ENCODE peak calls at places on chromosomes 5 and 9, in six cellular contexts. P is H9, B is mesendoderm, D is IMR-90, C is neuronal stem cell, J is mesenchymal stem cell. L is an unnamed sample.

GRCh38 chr9:124251605-124252366 is 6.0 kb upstream of the NEK6 start:
- DNase-seq in P (no peak), B (peak; percentile 83), D (peak; percentile 78), C (no peak), J (peak; percentile 90), L (no peak)

GRCh38 chr5:168943999-168944398 is 356.9 kb downstream of the SLIT3 start:
- DNase-seq in P (no peak), B (peak; percentile 92), D (no peak), C (peak; percentile 48), J (no peak), L (no peak)

GRCh38 chr5:15885156-15885555 is 294.4 kb downstream of the MARCHF11 start:
- DNase-seq in P (no peak), B (no peak), D (peak; percentile 35), C (no peak), J (no peak), L (no peak)

GRCh38 chr5:51345106-51345505 is 38.1 kb upstream of the ISL1 start:
- DNase-seq in P (no peak), B (peak; percentile 10), D (no peak), C (no peak), J (peak; percentile 18), L (no peak)

GRCh38 chr5:114435220-114435481 is 73.3 kb downstream of the KCNN2 start:
- DNase-seq in P (no peak), B (no peak), D (no peak), C (no peak), J (no peak), L (no peak)

GRCh38 chr9:84846501-84847323 is 177.2 kb downstream of the NTRK2 start:
- DNase-seq in P (no peak), B (no peak), D (no peak), C (no peak), J (no peak), L (no peak)

GRCh38 chr5:34053571-34054271 is 10.7 kb upstream of the C1QTNF3 start:
- DNase-seq in P (no peak), B (no peak), D (no peak), C (no peak), J (no peak), L (no peak)

GRCh38 chr9:31519826-31520225 is 864.6 kb upstream of the ACO1 start:
- DNase-seq in P (no peak), B (no peak), D (no peak), C (no peak), J (no peak), L (no peak)

GRCh38 chr5:109478830-109479229 is 69.1 kb upstream of the PJA2 start:
- DNase-seq in P (no peak), B (no peak), D (no peak), C (no peak), J (no peak), L (no peak)

GRCh38 chr5:5575461-5575860 is 153.0 kb downstream of the ICE1 start:
- DNase-seq in P (no peak), B (no peak), D (no peak), C (no peak), J (no peak), L (no peak)

GRCh38 chr5:5572983-5573797 is 150.7 kb downstream of the ICE1 start:
- DNase-seq in P (no peak), B (no peak), D (no peak), C (no peak), J (no peak), L (no peak)

GRCh38 chr5:5573798-5574380 is 151.4 kb downstream of the ICE1 start:
- DNase-seq in P (no peak), B (no peak), D (no peak), C (no peak), J (no peak), L (no peak)

GRCh38 chr5:5572010-5572982 is 149.8 kb downstream of the ICE1 start:
- DNase-seq in P (peak; percentile 42), B (no peak), D (no peak), C (no peak), J (no peak), L (no peak)

DNA sequence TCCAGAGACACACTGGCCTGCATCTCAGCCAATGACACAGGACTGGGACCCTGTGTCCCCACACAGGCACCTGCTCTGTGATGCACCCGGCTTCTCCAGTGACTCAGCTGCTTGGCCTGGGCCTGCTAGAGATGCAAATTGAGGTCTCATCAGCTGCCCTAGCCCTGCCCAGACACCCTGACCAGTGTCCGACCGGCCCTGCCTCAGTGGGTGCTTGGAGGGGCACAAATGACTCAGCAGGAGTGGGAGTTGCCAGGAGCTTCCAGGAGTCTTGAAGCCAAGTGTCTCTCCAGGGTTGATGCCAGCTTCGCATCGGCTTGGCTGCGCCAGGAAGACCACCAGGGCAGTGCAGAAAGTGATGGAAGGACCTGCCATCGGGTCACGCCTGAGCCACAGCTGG is 148.2 kb downstream of the ICE1 start:
- DNase-seq in P (no peak), B (no peak), D (no peak), C (no peak), J (no peak), L (no peak)
- H2BK15ac ChIP-seq in P (no peak overlapping the region), B (no peak overlapping the region), D (no peak overlapping the region), C (peak overlapping the region; percentile 6), J (no peak overlapping the region), L (no peak overlapping the region)

GRCh38 chr5:132680780-132681475 is 7.1 kb downstream of the IL4 start:
- DNase-seq in P (peak; percentile 17), B (no peak), D (no peak), C (no peak), J (no peak), L (no peak)
- H2BK15ac ChIP-seq in P (no peak overlapping the region), B (no peak overlapping the region), D (no peak overlapping the region), C (no peak overlapping the region), J (no peak overlapping the region), L (no peak overlapping the region)

DNA sequence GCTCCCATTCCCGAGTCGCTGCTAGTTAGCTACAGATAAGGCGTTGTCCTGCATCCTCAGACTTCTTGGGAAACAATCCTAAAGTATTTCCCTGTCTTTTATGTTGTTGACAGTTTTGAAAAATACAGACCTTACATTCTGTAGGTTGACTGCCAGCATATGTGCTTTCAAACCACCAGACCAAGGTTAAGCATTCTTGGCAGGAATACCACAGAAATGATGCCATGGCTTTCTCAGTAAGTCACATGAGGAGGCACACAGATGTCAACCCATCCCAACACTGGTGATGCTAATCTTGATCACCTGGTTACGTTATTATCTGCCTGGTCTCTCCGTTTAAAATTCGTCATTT is 871 bp downstream of the GLE1 start:
- DNase-seq in P (no peak), B (peak; percentile 69), D (peak; percentile 40), C (no peak), J (no peak), L (no peak)
- H2BK15ac ChIP-seq in P (no peak overlapping the region), B (no peak overlapping the region), D (no peak overlapping the region), C (no peak overlapping the region), J (no peak overlapping the region), L (no peak overlapping the region)

DNA sequence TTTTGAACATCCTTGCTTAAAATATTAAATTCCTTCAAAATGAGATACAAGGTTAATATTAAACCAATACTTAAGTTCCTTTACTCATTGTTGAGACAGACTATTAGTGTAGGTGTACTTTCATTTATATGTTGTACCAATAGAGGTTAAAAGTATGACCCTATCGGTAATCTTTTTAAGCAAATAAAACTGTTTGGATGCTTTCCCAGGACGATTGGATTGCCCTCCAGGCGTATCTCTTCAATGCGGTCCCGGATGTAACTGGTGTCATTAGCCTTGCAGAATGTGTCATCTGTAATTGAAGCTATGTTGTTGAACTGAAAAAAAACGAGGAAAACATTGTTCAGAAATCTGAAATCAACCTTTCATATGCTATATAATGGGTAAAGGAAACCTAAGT is 18.9 kb downstream of the OGN start:
- DNase-seq in P (no peak), B (no peak), D (no peak), C (no peak), J (no peak), L (no peak)
- H2BK15ac ChIP-seq in P (no peak overlapping the region), B (no peak overlapping the region), D (no peak overlapping the region), C (no peak overlapping the region), J (no peak overlapping the region), L (no peak overlapping the region)

DNA sequence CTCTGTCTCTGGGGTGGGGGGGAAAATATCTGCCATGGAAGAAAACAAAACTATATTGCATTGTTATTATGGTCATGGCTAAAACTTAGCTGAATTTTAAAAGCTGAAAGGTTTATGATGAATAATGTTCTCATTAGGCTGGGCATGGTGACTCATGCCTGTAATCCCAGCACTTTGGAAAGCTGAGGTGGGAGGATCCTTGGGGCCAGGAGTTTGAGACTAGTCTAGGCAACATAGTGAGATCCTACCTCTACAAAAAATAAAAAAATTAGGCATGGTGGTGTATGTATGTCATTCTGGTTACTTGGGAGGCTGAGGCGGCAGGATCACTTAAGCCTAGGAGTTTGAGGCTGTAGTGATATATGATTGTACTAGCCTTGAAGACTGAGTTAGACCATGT is 44.5 kb downstream of the IPO11 start:
- DNase-seq in P (no peak), B (no peak), D (peak; percentile 29), C (no peak), J (peak; percentile 24), L (no peak)
- H2BK15ac ChIP-seq in P (no peak overlapping the region), B (no peak overlapping the region), D (no peak overlapping the region), C (no peak overlapping the region), J (no peak overlapping the region), L (no peak overlapping the region)

DNA sequence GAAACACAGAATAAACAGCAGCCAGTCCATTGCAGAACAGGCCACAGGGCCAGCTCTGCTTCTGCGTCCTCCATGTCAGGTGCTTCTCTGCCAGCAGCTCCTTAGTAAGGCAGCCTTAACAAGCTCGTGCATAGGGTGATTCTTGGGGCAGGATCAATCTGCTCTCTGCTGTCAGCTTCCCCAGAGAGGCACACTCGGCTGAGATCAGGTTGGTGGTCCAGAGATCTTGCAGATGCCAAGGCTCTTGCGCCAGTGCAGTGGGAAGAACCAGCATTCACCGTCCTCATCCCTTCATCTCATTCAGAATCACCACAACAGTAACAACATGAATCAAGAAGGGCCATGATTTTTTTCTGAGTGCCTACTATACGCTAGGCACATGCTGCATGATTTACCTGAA is 49.0 kb upstream of the ALDH1B1 start:
- DNase-seq in P (no peak), B (no peak), D (no peak), C (no peak), J (no peak), L (no peak)
- H2BK15ac ChIP-seq in P (no peak overlapping the region), B (no peak overlapping the region), D (no peak overlapping the region), C (peak overlapping the region; percentile 24), J (no peak overlapping the region), L (no peak overlapping the region)

GRCh38 chr9:117387422-117387821 is 27.4 kb downstream of the ASTN2 start:
- DNase-seq in P (no peak), B (no peak), D (no peak), C (no peak), J (no peak), L (no peak)
- H2BK15ac ChIP-seq in P (no peak overlapping the region), B (no peak overlapping the region), D (no peak overlapping the region), C (no peak overlapping the region), J (no peak overlapping the region), L (no peak overlapping the region)

DNA sequence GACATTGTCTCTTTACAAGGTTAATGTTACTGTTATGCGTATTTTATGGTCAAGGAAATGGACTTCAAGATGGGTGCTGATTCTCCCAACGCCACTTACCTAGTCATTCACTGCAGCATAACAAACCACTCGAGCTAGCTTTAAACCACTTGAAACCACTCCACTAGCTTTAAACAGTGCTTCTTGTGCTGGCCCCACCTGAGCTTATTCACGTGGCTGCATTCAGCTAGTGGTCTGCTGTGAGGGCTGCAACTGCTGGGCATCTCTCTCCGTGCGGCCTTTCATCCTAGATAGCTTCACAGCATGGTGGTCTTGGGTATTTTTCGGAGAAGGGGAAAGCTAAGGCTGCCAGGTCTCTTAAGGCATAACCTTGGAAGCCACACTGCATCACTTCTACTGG is 3.5 kb upstream of the HRH2 start:
- DNase-seq in P (no peak), B (no peak), D (no peak), C (no peak), J (no peak), L (no peak)
- H2BK15ac ChIP-seq in P (no peak overlapping the region), B (no peak overlapping the region), D (no peak overlapping the region), C (no peak overlapping the region), J (no peak overlapping the region), L (no peak overlapping the region)

GRCh38 chr5:76074487-76074886 is 8.7 kb upstream of the SV2C start:
- DNase-seq in P (peak; percentile 43), B (peak; percentile 65), D (no peak), C (no peak), J (no peak), L (no peak)
- H2BK15ac ChIP-seq in P (no peak overlapping the region), B (no peak overlapping the region), D (no peak overlapping the region), C (no peak overlapping the region), J (no peak overlapping the region), L (no peak overlapping the region)

L was measured in H1.